ENCODE peak calls at places on chromosomes 3 and 15, in four cellular contexts. P is HepG2, D is A549, E is H1. S is an unnamed sample.

GRCh38 chr3:136186330-136186729 is 9.8 kb downstream of the MSL2 start:
- DNase-seq in D (no peak), P (peak; percentile 69), E (no peak), S (no peak)

GRCh38 chr3:136694321-136694720 is 57.9 kb downstream of the STAG1 start:
- DNase-seq in P (no peak), E (no peak), D (no peak), S (no peak)

GRCh38 chr3:194470615-194471014 is 16.2 kb downstream of the ATP13A3 start:
- DNase-seq in D (no peak), P (no peak), E (no peak), S (no peak)

GRCh38 chr15:66014022-66014421 is 144.7 kb downstream of the RAB11A start:
- DNase-seq in P (no peak), D (no peak), E (no peak), S (no peak)

GRCh38 chr15:92653836-92654524 is 1.6 kb downstream of the FAM174B start:
- DNase-seq in D (no peak), E (no peak), P (peak; percentile 10), S (no peak)

GRCh38 chr3:183584246-183584913 is 28.9 kb upstream of the KLHL6 start:
- DNase-seq in D (no peak), P (no peak), E (no peak), S (no peak)

GRCh38 chr3:133377396-133377795 is 22.5 kb upstream of the BFSP2 start:
- DNase-seq in D (peak; percentile 24), P (peak; percentile 28), E (no peak), S (no peak)

GRCh38 chr3:133991209-133991608 is 38.5 kb downstream of the SLCO2A1 start:
- DNase-seq in E (no peak), D (no peak), P (no peak), S (no peak)

GRCh38 chr3:183116051-183116614 is 16.8 kb upstream of the MCCC1 start:
- DNase-seq in D (peak; percentile 64), P (peak; percentile 39), E (peak; percentile 90), S (no peak)

GRCh38 chr15:95141486-95141885 is 910.1 kb downstream of the MCTP2 start:
- DNase-seq in E (no peak), P (no peak), D (no peak), S (no peak)

GRCh38 chr3:9838856-9839255 is 5.0 kb downstream of the RPUSD3 start:
- DNase-seq in P (no peak), E (no peak), D (no peak), S (no peak)

GRCh38 chr15:36850864-36851263 is 249.5 kb downstream of the MEIS2 start:
- DNase-seq in P (no peak), D (no peak), E (no peak), S (no peak)
- TF ChIP-seq CEBPB in P (no peak), D (no peak), E (no peak), S (no peak)

GRCh38 chr3:172904817-172905479 is 154.4 kb downstream of the ECT2 start:
- DNase-seq in D (no peak), P (no peak), E (no peak), S (no peak)
- TF ChIP-seq RFX5 in D (no peak), P (no peak), E (no peak), S (no peak)

GRCh38 chr15:74826372-74826819 is at the start of gene CPLX3:
- DNase-seq in D (no peak), E (no peak), P (no peak), S (no peak)
- TF ChIP-seq CEBPB in D (no peak), E (no peak), P (no peak), S (no peak)

GRCh38 chr3:153127788-153128187 is 34.2 kb upstream of the RAP2B start:
- DNase-seq in E (no peak), P (no peak), D (no peak), S (no peak)
- TF ChIP-seq RFX5 in E (no peak), P (no peak), D (no peak), S (no peak)

DNA sequence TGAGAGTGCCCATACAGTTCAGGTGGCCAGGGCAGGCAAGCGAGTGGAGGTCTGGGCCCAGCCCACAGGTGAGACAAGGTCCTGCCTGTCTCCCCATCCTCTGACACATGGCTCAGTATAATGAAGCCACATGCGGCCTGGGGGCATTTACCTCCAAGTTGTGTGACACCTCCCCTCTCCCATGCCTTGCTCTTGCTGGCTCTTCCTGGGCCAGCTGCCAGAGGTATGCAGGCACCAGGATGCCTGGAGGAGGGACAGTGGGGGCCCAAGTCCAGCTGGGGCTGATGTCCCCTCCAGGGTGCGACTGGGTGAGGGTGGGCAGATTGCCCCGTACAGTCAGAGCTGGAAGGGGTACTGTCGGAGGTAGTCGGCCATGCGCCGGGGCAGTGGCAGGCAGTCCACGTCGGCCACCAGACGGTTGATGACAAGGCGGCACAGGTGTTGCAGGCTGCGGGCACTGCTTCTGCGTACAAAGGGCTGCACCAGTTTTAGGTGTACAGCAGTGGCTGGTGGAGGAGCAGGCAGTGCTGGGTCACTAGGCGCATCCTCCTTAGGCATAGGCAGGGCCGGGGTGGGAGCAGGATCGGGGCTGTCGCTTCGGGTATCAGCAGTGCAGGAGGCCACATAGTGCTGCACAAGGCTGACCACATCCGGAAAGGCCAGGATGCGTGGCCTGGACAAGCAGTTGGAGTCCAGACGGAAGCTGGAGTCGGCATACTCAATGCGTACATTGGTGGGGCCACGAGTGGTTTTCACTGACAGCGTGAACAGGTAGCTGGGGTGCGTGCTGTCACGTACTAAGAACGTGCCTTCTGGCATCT is 4.1 kb downstream of the CISH start:
- DNase-seq in P (no peak), E (no peak), D (no peak), S (no peak)
- TF ChIP-seq CEBPB in P (no peak), E (no peak), D (no peak), S (no peak)

DNA sequence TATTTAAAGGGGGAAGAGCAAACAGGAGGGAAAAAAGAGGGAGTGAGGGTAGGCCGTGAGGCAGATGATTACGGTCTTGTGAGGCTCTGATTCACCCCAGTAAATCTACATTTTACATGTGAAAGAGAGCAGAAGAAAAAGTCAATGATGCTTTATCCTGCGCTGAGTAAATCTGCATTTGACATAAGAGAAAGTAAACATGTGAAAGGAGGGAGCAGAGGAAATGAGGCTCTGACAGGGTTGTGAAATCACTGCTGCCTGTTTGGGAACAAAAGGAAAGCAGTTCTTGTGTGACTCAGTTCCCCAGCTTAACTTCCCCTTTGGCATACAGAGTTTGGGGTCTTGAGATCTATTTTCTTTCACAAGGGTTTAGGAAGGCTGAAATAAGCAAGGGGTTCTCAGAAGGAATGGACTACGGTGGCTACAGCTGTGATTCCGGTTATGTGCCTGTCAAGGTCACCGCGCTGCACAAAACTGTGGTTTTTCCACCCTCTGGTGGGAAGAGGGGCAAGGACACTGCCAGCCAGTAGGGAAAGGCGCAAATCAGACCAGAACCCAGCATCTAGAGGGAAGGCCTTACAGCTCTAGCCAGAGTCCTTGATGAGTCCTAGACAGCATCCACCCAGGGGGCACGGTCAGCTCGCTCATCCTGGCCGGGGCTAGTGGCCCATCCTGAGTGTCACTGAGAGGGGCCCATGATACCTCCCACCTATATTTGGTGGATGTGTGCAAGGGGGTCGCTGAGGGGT is 18.9 kb upstream of the HCN4 start:
- DNase-seq in P (no peak), D (no peak), E (no peak), S (no peak)
- TF ChIP-seq RFX5 in P (no peak), D (no peak), E (no peak), S (no peak)

GRCh38 chr3:150073513-150073912 is 102.8 kb upstream of the PFN2 start:
- DNase-seq in P (no peak), D (no peak), E (no peak), S (no peak)
- TF ChIP-seq CEBPB in P (no peak), D (no peak), E (no peak), S (no peak)

GRCh38 chr15:75620776-75621536 is 4.6 kb downstream of the SNUPN start:
- DNase-seq in P (no peak), E (no peak), D (no peak), S (no peak)
- TF ChIP-seq RFX5 in P (no peak), E (no peak), D (no peak), S (no peak)

DNA sequence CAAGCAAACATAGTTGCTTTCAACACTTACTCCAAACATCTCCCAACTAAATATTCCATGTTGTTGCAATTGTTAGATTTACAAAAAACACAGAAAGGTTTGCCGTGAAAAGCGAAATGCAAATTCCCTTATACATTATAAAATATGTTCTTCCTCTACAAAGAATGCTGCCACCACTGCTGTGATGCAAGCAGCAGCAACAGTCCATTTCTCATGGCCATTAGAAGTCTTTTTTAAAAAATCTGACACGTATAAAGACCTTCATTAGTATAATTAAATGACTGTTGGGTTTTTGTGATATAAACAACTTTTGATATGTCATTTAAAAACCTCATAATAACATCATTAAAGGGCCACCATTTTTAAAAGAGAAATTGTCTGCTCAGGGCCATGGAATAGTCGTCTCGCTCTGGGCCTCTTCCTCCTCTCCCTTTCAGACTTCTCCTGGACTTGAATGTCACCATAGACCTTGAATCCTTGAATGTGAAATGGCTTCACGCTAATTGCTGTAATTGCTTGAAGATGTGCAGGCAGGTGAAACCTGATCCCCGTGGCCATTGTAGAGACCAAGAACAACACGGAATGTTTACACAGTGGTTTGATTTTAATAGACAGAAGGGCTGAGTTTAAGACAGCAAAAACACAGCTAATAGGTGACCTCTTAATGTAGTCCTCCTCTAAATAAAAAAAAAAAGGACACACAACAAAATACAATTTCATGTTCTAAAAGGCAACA is 450.4 kb downstream of the FOXP1 start:
- DNase-seq in P (no peak), E (no peak), D (no peak), S (no peak)
- TF ChIP-seq CEBPB in P (no peak), E (no peak), D (no peak), S (no peak)